ENCODE peak calls at places on chromosomes 4 and X, in seven cellular contexts. One of them, this sample, is unnamed.

GRCh38 chr4:146488495-146489174 is 33.1 kb downstream of the SLC10A7 start:
- DNase-seq in neural progenitor cell: no peak
- DNase-seq in fibroblast of lung: peak
- DNase-seq in body of pancreas: no peak
- DNase-seq in fibroblast of villous mesenchyme: no peak
- DNase-seq in HFF-Myc: no peak
- DNase-seq in psoas muscle: no peak
- DNase-seq in this sample: no peak

GRCh38 chrX:727738-728621 is 97.4 kb downstream of the SHOX start:
- DNase-seq in neural progenitor cell: peak
- DNase-seq in fibroblast of lung: no peak
- DNase-seq in body of pancreas: peak
- DNase-seq in fibroblast of villous mesenchyme: no peak
- DNase-seq in HFF-Myc: no peak
- DNase-seq in psoas muscle: no peak
- DNase-seq in this sample: no peak

GRCh38 chrX:40755291-40756249 is 20.2 kb upstream of the MED14 start:
- DNase-seq in neural progenitor cell: no peak
- DNase-seq in fibroblast of lung: peak
- DNase-seq in body of pancreas: peak
- DNase-seq in fibroblast of villous mesenchyme: no peak
- DNase-seq in HFF-Myc: no peak
- DNase-seq in psoas muscle: peak
- DNase-seq in this sample: no peak

GRCh38 chrX:124680287-124680686 is 333.9 kb downstream of the SH2D1A start:
- DNase-seq in neural progenitor cell: no peak
- DNase-seq in fibroblast of lung: no peak
- DNase-seq in body of pancreas: no peak
- DNase-seq in fibroblast of villous mesenchyme: no peak
- DNase-seq in HFF-Myc: no peak
- DNase-seq in psoas muscle: no peak
- DNase-seq in this sample: no peak

GRCh38 chr4:159390648-159391047 is 287.8 kb downstream of the RAPGEF2 start:
- DNase-seq in neural progenitor cell: no peak
- DNase-seq in fibroblast of lung: peak
- DNase-seq in body of pancreas: no peak
- DNase-seq in fibroblast of villous mesenchyme: peak
- DNase-seq in HFF-Myc: peak
- DNase-seq in psoas muscle: no peak
- DNase-seq in this sample: peak

GRCh38 chr4:187069398-187069797 is 345.7 kb upstream of the FAT1 start:
- DNase-seq in neural progenitor cell: no peak
- DNase-seq in fibroblast of lung: no peak
- DNase-seq in body of pancreas: no peak
- DNase-seq in fibroblast of villous mesenchyme: no peak
- DNase-seq in HFF-Myc: no peak
- DNase-seq in psoas muscle: no peak
- DNase-seq in this sample: no peak

GRCh38 chr4:14792702-14793227 is 209.5 kb upstream of the CPEB2 start:
- DNase-seq in neural progenitor cell: no peak
- DNase-seq in fibroblast of lung: peak
- DNase-seq in body of pancreas: no peak
- DNase-seq in fibroblast of villous mesenchyme: no peak
- DNase-seq in HFF-Myc: no peak
- DNase-seq in psoas muscle: no peak
- DNase-seq in this sample: peak

GRCh38 chrX:470686-471085 is 84.0 kb upstream of the PPP2R3B start:
- DNase-seq in neural progenitor cell: no peak
- DNase-seq in fibroblast of lung: no peak
- DNase-seq in body of pancreas: no peak
- DNase-seq in fibroblast of villous mesenchyme: no peak
- DNase-seq in HFF-Myc: no peak
- DNase-seq in psoas muscle: no peak
- DNase-seq in this sample: no peak

GRCh38 chrX:65420154-65420553 is 114.4 kb downstream of the LAS1L start:
- DNase-seq in neural progenitor cell: no peak
- DNase-seq in fibroblast of lung: no peak
- DNase-seq in body of pancreas: no peak
- DNase-seq in fibroblast of villous mesenchyme: no peak
- DNase-seq in HFF-Myc: no peak
- DNase-seq in psoas muscle: no peak
- DNase-seq in this sample: no peak

GRCh38 chrX:10833299-10834169 is 213.1 kb upstream of the MID1 start:
- DNase-seq in neural progenitor cell: peak
- DNase-seq in fibroblast of lung: peak
- DNase-seq in body of pancreas: peak
- DNase-seq in fibroblast of villous mesenchyme: peak
- DNase-seq in HFF-Myc: no peak
- DNase-seq in psoas muscle: no peak
- DNase-seq in this sample: peak

GRCh38 chr4:139988863-139989765 is 164.9 kb downstream of the MAML3 start:
- DNase-seq in neural progenitor cell: peak
- DNase-seq in fibroblast of lung: peak
- DNase-seq in body of pancreas: peak
- DNase-seq in fibroblast of villous mesenchyme: peak
- DNase-seq in HFF-Myc: peak
- DNase-seq in psoas muscle: peak
- DNase-seq in this sample: peak

GRCh38 chr4:82275431-82276423 is 98.1 kb downstream of the HNRNPD start:
- DNase-seq in neural progenitor cell: no peak
- DNase-seq in fibroblast of lung: no peak
- DNase-seq in body of pancreas: no peak
- DNase-seq in fibroblast of villous mesenchyme: no peak
- DNase-seq in HFF-Myc: no peak
- DNase-seq in psoas muscle: no peak
- DNase-seq in this sample: no peak

GRCh38 chrX:10648608-10649007 is 28.2 kb upstream of the MID1 start:
- DNase-seq in neural progenitor cell: no peak
- DNase-seq in fibroblast of lung: peak
- DNase-seq in body of pancreas: no peak
- DNase-seq in fibroblast of villous mesenchyme: peak
- DNase-seq in HFF-Myc: peak
- DNase-seq in psoas muscle: no peak
- DNase-seq in this sample: peak

GRCh38 chr4:4488405-4489404 is 53.1 kb downstream of the STX18 start:
- DNase-seq in neural progenitor cell: peak
- DNase-seq in fibroblast of lung: peak
- DNase-seq in body of pancreas: peak
- DNase-seq in fibroblast of villous mesenchyme: peak
- DNase-seq in HFF-Myc: peak
- DNase-seq in psoas muscle: peak
- DNase-seq in this sample: peak

GRCh38 chr4:168877779-168878491 is 132.1 kb downstream of the CBR4 start:
- DNase-seq in neural progenitor cell: peak
- DNase-seq in fibroblast of lung: no peak
- DNase-seq in body of pancreas: peak
- DNase-seq in fibroblast of villous mesenchyme: no peak
- DNase-seq in HFF-Myc: no peak
- DNase-seq in psoas muscle: peak
- DNase-seq in this sample: no peak

GRCh38 chrX:72280210-72280882 is 3.3 kb upstream of the RPS4X start:
- DNase-seq in neural progenitor cell: no peak
- DNase-seq in fibroblast of lung: no peak
- DNase-seq in body of pancreas: no peak
- DNase-seq in fibroblast of villous mesenchyme: no peak
- DNase-seq in HFF-Myc: no peak
- DNase-seq in psoas muscle: no peak
- DNase-seq in this sample: peak

GRCh38 chrX:72003811-72004750 is 93.4 kb downstream of the NHSL2 start:
- DNase-seq in neural progenitor cell: peak
- DNase-seq in fibroblast of lung: peak
- DNase-seq in body of pancreas: peak
- DNase-seq in fibroblast of villous mesenchyme: peak
- DNase-seq in HFF-Myc: peak
- DNase-seq in psoas muscle: peak
- DNase-seq in this sample: no peak

GRCh38 chr4:140799686-140800225 is 43.6 kb upstream of the TBC1D9 start:
- DNase-seq in neural progenitor cell: no peak
- DNase-seq in fibroblast of lung: no peak
- DNase-seq in body of pancreas: no peak
- DNase-seq in fibroblast of villous mesenchyme: no peak
- DNase-seq in HFF-Myc: no peak
- DNase-seq in psoas muscle: no peak
- DNase-seq in this sample: no peak

GRCh38 chrX:112704226-112704625 is 24.5 kb upstream of the LHFPL1 start:
- DNase-seq in neural progenitor cell: no peak
- DNase-seq in fibroblast of lung: no peak
- DNase-seq in body of pancreas: no peak
- DNase-seq in fibroblast of villous mesenchyme: no peak
- DNase-seq in HFF-Myc: no peak
- DNase-seq in psoas muscle: no peak
- DNase-seq in this sample: no peak

GRCh38 chr4:108849611-108850406 is 87.0 kb upstream of the ETNPPL start:
- DNase-seq in neural progenitor cell: no peak
- DNase-seq in fibroblast of lung: peak
- DNase-seq in body of pancreas: no peak
- DNase-seq in fibroblast of villous mesenchyme: peak
- DNase-seq in HFF-Myc: peak
- DNase-seq in psoas muscle: no peak
- DNase-seq in this sample: peak

GRCh38 chrX:56026816-56027215 is 205.3 kb upstream of the KLF8 start:
- DNase-seq in neural progenitor cell: no peak
- DNase-seq in fibroblast of lung: no peak
- DNase-seq in body of pancreas: no peak
- DNase-seq in fibroblast of villous mesenchyme: no peak
- DNase-seq in HFF-Myc: no peak
- DNase-seq in psoas muscle: no peak
- DNase-seq in this sample: no peak

GRCh38 chr4:36445485-36445884 is 164.1 kb downstream of the DTHD1 start:
- DNase-seq in neural progenitor cell: no peak
- DNase-seq in fibroblast of lung: no peak
- DNase-seq in body of pancreas: no peak
- DNase-seq in fibroblast of villous mesenchyme: no peak
- DNase-seq in HFF-Myc: no peak
- DNase-seq in psoas muscle: no peak
- DNase-seq in this sample: no peak

GRCh38 chrX:108439434-108439883 is at the start of gene COL4A5:
- DNase-seq in neural progenitor cell: peak
- DNase-seq in fibroblast of lung: peak
- DNase-seq in body of pancreas: peak
- DNase-seq in fibroblast of villous mesenchyme: peak
- DNase-seq in HFF-Myc: peak
- DNase-seq in psoas muscle: peak
- DNase-seq in this sample: peak

GRCh38 chr4:124097447-124097846 is 615.1 kb downstream of the ANKRD50 start:
- DNase-seq in neural progenitor cell: no peak
- DNase-seq in fibroblast of lung: no peak
- DNase-seq in body of pancreas: no peak
- DNase-seq in fibroblast of villous mesenchyme: no peak
- DNase-seq in HFF-Myc: no peak
- DNase-seq in psoas muscle: no peak
- DNase-seq in this sample: no peak

GRCh38 chr4:131644619-131645018 is 1504.5 kb upstream of the PCDH10 start:
- DNase-seq in neural progenitor cell: peak
- DNase-seq in fibroblast of lung: peak
- DNase-seq in body of pancreas: peak
- DNase-seq in fibroblast of villous mesenchyme: peak
- DNase-seq in HFF-Myc: peak
- DNase-seq in psoas muscle: no peak
- DNase-seq in this sample: peak

GRCh38 chrX:17590892-17591740 is 146.2 kb upstream of the SCML1 start:
- DNase-seq in neural progenitor cell: peak
- DNase-seq in fibroblast of lung: peak
- DNase-seq in body of pancreas: peak
- DNase-seq in fibroblast of villous mesenchyme: peak
- DNase-seq in HFF-Myc: no peak
- DNase-seq in psoas muscle: peak
- DNase-seq in this sample: peak
- TF ChIP-seq CTCF in neural progenitor cell: peak
- TF ChIP-seq CTCF in fibroblast of lung: peak
- TF ChIP-seq CTCF in body of pancreas: peak
- TF ChIP-seq CTCF in fibroblast of villous mesenchyme: peak
- TF ChIP-seq CTCF in HFF-Myc: peak
- TF ChIP-seq CTCF in psoas muscle: peak
- TF ChIP-seq CTCF in this sample: peak

GRCh38 chr4:926538-926937 is 5.6 kb downstream of the GAK start:
- DNase-seq in neural progenitor cell: peak
- DNase-seq in fibroblast of lung: no peak
- DNase-seq in body of pancreas: peak
- DNase-seq in fibroblast of villous mesenchyme: peak
- DNase-seq in HFF-Myc: no peak
- DNase-seq in psoas muscle: no peak
- DNase-seq in this sample: peak
- TF ChIP-seq CTCF in neural progenitor cell: peak
- TF ChIP-seq CTCF in fibroblast of lung: no peak
- TF ChIP-seq CTCF in body of pancreas: peak
- TF ChIP-seq CTCF in fibroblast of villous mesenchyme: peak
- TF ChIP-seq CTCF in HFF-Myc: peak
- TF ChIP-seq CTCF in psoas muscle: no peak
- TF ChIP-seq CTCF in this sample: peak

GRCh38 chr4:26412381-26413372 is 77.6 kb downstream of the CCKAR start:
- DNase-seq in neural progenitor cell: peak
- DNase-seq in fibroblast of lung: peak
- DNase-seq in body of pancreas: peak
- DNase-seq in fibroblast of villous mesenchyme: no peak
- DNase-seq in HFF-Myc: no peak
- DNase-seq in psoas muscle: no peak
- DNase-seq in this sample: peak

GRCh38 chr4:26406346-26406975 is 83.8 kb downstream of the CCKAR start:
- DNase-seq in neural progenitor cell: peak
- DNase-seq in fibroblast of lung: peak
- DNase-seq in body of pancreas: no peak
- DNase-seq in fibroblast of villous mesenchyme: peak
- DNase-seq in HFF-Myc: no peak
- DNase-seq in psoas muscle: no peak
- DNase-seq in this sample: peak

GRCh38 chr4:26413595-26413994 is 76.7 kb downstream of the CCKAR start:
- DNase-seq in neural progenitor cell: no peak
- DNase-seq in fibroblast of lung: no peak
- DNase-seq in body of pancreas: no peak
- DNase-seq in fibroblast of villous mesenchyme: no peak
- DNase-seq in HFF-Myc: no peak
- DNase-seq in psoas muscle: no peak
- DNase-seq in this sample: no peak

GRCh38 chr4:26407466-26407865 is 82.8 kb downstream of the CCKAR start:
- DNase-seq in neural progenitor cell: no peak
- DNase-seq in fibroblast of lung: peak
- DNase-seq in body of pancreas: no peak
- DNase-seq in fibroblast of villous mesenchyme: no peak
- DNase-seq in HFF-Myc: no peak
- DNase-seq in psoas muscle: no peak
- DNase-seq in this sample: no peak

GRCh38 chr4:26410385-26411293 is 79.6 kb downstream of the CCKAR start:
- DNase-seq in neural progenitor cell: peak
- DNase-seq in fibroblast of lung: peak
- DNase-seq in body of pancreas: no peak
- DNase-seq in fibroblast of villous mesenchyme: peak
- DNase-seq in HFF-Myc: peak
- DNase-seq in psoas muscle: no peak
- DNase-seq in this sample: peak
- TF ChIP-seq CTCF in neural progenitor cell: peak
- TF ChIP-seq CTCF in fibroblast of lung: peak
- TF ChIP-seq CTCF in body of pancreas: peak
- TF ChIP-seq CTCF in fibroblast of villous mesenchyme: peak
- TF ChIP-seq CTCF in HFF-Myc: peak
- TF ChIP-seq CTCF in psoas muscle: peak
- TF ChIP-seq CTCF in this sample: peak

DNA sequence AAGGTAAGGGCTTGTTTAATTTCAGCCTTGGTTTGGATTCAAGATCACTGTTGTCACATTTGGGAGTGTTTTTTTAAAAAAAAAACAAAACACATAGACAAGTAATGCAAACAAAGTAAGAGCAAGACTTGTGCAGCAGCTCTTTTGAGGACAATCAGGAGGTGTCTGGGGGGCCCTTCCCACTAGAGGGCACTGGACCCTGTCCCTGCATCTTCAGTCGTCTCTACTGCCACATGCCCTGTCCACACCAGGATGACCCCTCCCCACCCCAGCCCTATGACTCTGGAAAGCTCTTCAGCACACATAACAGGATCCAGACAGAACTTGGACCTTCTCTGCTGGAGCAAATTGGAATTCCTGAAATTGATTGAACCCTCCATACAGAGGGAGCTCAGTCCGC is 71.0 kb downstream of the USP46 start:
- DNase-seq in neural progenitor cell: peak
- DNase-seq in fibroblast of lung: peak
- DNase-seq in body of pancreas: peak
- DNase-seq in fibroblast of villous mesenchyme: peak
- DNase-seq in HFF-Myc: no peak
- DNase-seq in psoas muscle: no peak
- DNase-seq in this sample: peak
- TF ChIP-seq CTCF in neural progenitor cell: peak
- TF ChIP-seq CTCF in fibroblast of lung: peak
- TF ChIP-seq CTCF in body of pancreas: peak
- TF ChIP-seq CTCF in fibroblast of villous mesenchyme: peak
- TF ChIP-seq CTCF in HFF-Myc: peak
- TF ChIP-seq CTCF in psoas muscle: peak
- TF ChIP-seq CTCF in this sample: peak

This sample was measured in MCF 10A.